ENCODE peak calls at places on chromosomes 3 and 15, in ten cellular contexts. One of them, this sample, is unnamed.

GRCh38 chr15:58110999-58111717 is 27.0 kb upstream of the AQP9 start:
- DNase-seq in gastrocnemius medialis: no peak
- DNase-seq in SK-N-SH: no peak
- DNase-seq in transverse colon: no peak
- DNase-seq in right cardiac atrium: no peak
- DNase-seq in cardiac fibroblast: no peak
- DNase-seq in coronary artery: no peak
- DNase-seq in aorta: no peak
- DNase-seq in breast epithelium: no peak
- DNase-seq in sigmoid colon: no peak
- DNase-seq in this sample: no peak

GRCh38 chr15:33500432-33500831 is 189.7 kb downstream of the RYR3 start:
- DNase-seq in coronary artery: no peak
- DNase-seq in breast epithelium: no peak
- DNase-seq in sigmoid colon: no peak
- DNase-seq in cardiac fibroblast: no peak
- DNase-seq in gastrocnemius medialis: no peak
- DNase-seq in right cardiac atrium: no peak
- DNase-seq in aorta: no peak
- DNase-seq in transverse colon: no peak
- DNase-seq in SK-N-SH: no peak
- DNase-seq in this sample: no peak

GRCh38 chr15:40266828-40267304 is 16.0 kb downstream of the ANKRD63 start:
- DNase-seq in right cardiac atrium: no peak
- DNase-seq in cardiac fibroblast: peak
- DNase-seq in aorta: peak
- DNase-seq in sigmoid colon: peak
- DNase-seq in SK-N-SH: no peak
- DNase-seq in gastrocnemius medialis: no peak
- DNase-seq in breast epithelium: peak
- DNase-seq in coronary artery: no peak
- DNase-seq in transverse colon: peak
- DNase-seq in this sample: no peak

GRCh38 chr15:84653584-84653909 is 536 bp downstream of the WDR73 start:
- DNase-seq in sigmoid colon: no peak
- DNase-seq in breast epithelium: no peak
- DNase-seq in SK-N-SH: peak
- DNase-seq in transverse colon: no peak
- DNase-seq in coronary artery: no peak
- DNase-seq in right cardiac atrium: no peak
- DNase-seq in aorta: no peak
- DNase-seq in cardiac fibroblast: no peak
- DNase-seq in gastrocnemius medialis: no peak
- DNase-seq in this sample: no peak

GRCh38 chr3:100518244-100518643 is 25.8 kb downstream of the TMEM45A start:
- DNase-seq in sigmoid colon: no peak
- DNase-seq in aorta: no peak
- DNase-seq in SK-N-SH: no peak
- DNase-seq in cardiac fibroblast: no peak
- DNase-seq in transverse colon: no peak
- DNase-seq in breast epithelium: no peak
- DNase-seq in right cardiac atrium: no peak
- DNase-seq in gastrocnemius medialis: no peak
- DNase-seq in coronary artery: no peak
- DNase-seq in this sample: no peak

GRCh38 chr15:31934821-31935220 is 95.5 kb upstream of the CHRNA7 start:
- DNase-seq in SK-N-SH: no peak
- DNase-seq in breast epithelium: no peak
- DNase-seq in transverse colon: no peak
- DNase-seq in gastrocnemius medialis: no peak
- DNase-seq in right cardiac atrium: no peak
- DNase-seq in cardiac fibroblast: no peak
- DNase-seq in sigmoid colon: no peak
- DNase-seq in aorta: no peak
- DNase-seq in coronary artery: no peak
- DNase-seq in this sample: no peak

GRCh38 chr15:91268510-91268909 is 168.5 kb downstream of the SV2B start:
- DNase-seq in cardiac fibroblast: no peak
- DNase-seq in gastrocnemius medialis: no peak
- DNase-seq in right cardiac atrium: no peak
- DNase-seq in sigmoid colon: no peak
- DNase-seq in SK-N-SH: peak
- DNase-seq in aorta: no peak
- DNase-seq in breast epithelium: no peak
- DNase-seq in transverse colon: no peak
- DNase-seq in coronary artery: no peak
- DNase-seq in this sample: no peak

GRCh38 chr3:108461641-108462040 is 48.8 kb downstream of the MYH15 start:
- DNase-seq in gastrocnemius medialis: no peak
- DNase-seq in transverse colon: no peak
- DNase-seq in aorta: no peak
- DNase-seq in SK-N-SH: no peak
- DNase-seq in cardiac fibroblast: peak
- DNase-seq in coronary artery: no peak
- DNase-seq in breast epithelium: no peak
- DNase-seq in right cardiac atrium: no peak
- DNase-seq in sigmoid colon: no peak
- DNase-seq in this sample: no peak

GRCh38 chr15:60421544-60421943 is 23.8 kb upstream of the ANXA2 start:
- DNase-seq in cardiac fibroblast: peak
- DNase-seq in breast epithelium: no peak
- DNase-seq in SK-N-SH: no peak
- DNase-seq in right cardiac atrium: no peak
- DNase-seq in aorta: no peak
- DNase-seq in gastrocnemius medialis: no peak
- DNase-seq in sigmoid colon: no peak
- DNase-seq in coronary artery: no peak
- DNase-seq in transverse colon: no peak
- DNase-seq in this sample: no peak

GRCh38 chr3:188562163-188562562 is 408.2 kb downstream of the LPP start:
- DNase-seq in sigmoid colon: no peak
- DNase-seq in gastrocnemius medialis: no peak
- DNase-seq in SK-N-SH: no peak
- DNase-seq in breast epithelium: no peak
- DNase-seq in aorta: no peak
- DNase-seq in right cardiac atrium: no peak
- DNase-seq in coronary artery: no peak
- DNase-seq in transverse colon: no peak
- DNase-seq in cardiac fibroblast: peak
- DNase-seq in this sample: no peak

GRCh38 chr3:188557230-188557629 is 403.3 kb downstream of the LPP start:
- DNase-seq in aorta: no peak
- DNase-seq in coronary artery: no peak
- DNase-seq in cardiac fibroblast: no peak
- DNase-seq in right cardiac atrium: no peak
- DNase-seq in breast epithelium: no peak
- DNase-seq in gastrocnemius medialis: no peak
- DNase-seq in SK-N-SH: no peak
- DNase-seq in sigmoid colon: no peak
- DNase-seq in transverse colon: no peak
- DNase-seq in this sample: no peak

GRCh38 chr3:188559856-188560255 is 405.9 kb downstream of the LPP start:
- DNase-seq in transverse colon: no peak
- DNase-seq in aorta: no peak
- DNase-seq in right cardiac atrium: no peak
- DNase-seq in sigmoid colon: no peak
- DNase-seq in breast epithelium: no peak
- DNase-seq in gastrocnemius medialis: no peak
- DNase-seq in cardiac fibroblast: no peak
- DNase-seq in SK-N-SH: no peak
- DNase-seq in coronary artery: no peak
- DNase-seq in this sample: no peak

GRCh38 chr3:188559069-188559410 is 405.1 kb downstream of the LPP start:
- DNase-seq in cardiac fibroblast: no peak
- DNase-seq in breast epithelium: no peak
- DNase-seq in transverse colon: no peak
- DNase-seq in gastrocnemius medialis: no peak
- DNase-seq in sigmoid colon: no peak
- DNase-seq in aorta: no peak
- DNase-seq in coronary artery: no peak
- DNase-seq in right cardiac atrium: no peak
- DNase-seq in SK-N-SH: no peak
- DNase-seq in this sample: no peak

DNA sequence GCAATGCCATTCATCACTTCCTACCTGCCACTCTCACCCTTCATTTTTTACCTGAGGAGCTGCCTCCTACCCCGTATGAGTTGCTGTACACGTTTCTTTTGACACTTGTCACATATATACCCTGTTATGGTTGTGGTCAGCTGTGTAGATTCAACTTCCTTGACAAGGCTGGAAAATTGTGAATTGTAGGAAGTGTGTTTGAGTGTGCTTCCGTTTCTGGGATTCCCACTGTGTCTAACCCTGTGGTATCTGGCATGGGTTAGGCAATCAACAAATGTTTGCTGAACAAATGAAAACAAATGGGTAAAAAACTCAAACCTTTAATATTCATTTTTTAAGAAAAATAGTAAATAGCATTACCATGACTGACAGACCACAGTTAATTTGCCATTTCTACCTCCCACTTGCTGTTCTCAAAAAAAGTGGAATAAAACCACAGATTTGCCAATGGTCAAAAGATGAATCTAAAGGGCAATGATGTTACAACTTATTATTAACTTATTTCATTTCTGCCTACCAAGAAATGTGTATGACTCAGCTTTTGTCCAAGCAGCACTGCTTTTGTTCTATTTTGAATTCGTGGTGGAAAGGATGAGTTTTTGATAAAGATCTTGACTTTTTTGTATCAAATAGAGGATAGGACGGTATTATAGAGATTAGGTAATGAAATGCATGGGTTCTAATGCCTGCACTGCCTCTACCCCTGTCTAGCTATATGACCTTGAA is 404.5 kb downstream of the LPP start:
- DNase-seq in gastrocnemius medialis: no peak
- DNase-seq in coronary artery: no peak
- DNase-seq in cardiac fibroblast: no peak
- DNase-seq in aorta: no peak
- DNase-seq in SK-N-SH: no peak
- DNase-seq in right cardiac atrium: no peak
- DNase-seq in breast epithelium: no peak
- DNase-seq in sigmoid colon: no peak
- DNase-seq in transverse colon: no peak
- DNase-seq in this sample: no peak
- H3K4me3 ChIP-seq in gastrocnemius medialis: no peak
- H3K4me3 ChIP-seq in coronary artery: no peak
- H3K4me3 ChIP-seq in cardiac fibroblast: no peak
- H3K4me3 ChIP-seq in aorta: no peak
- H3K4me3 ChIP-seq in SK-N-SH: no peak
- H3K4me3 ChIP-seq in right cardiac atrium: no peak
- H3K4me3 ChIP-seq in breast epithelium: no peak
- H3K4me3 ChIP-seq in sigmoid colon: no peak
- H3K4me3 ChIP-seq in transverse colon: no peak
- H3K4me3 ChIP-seq in this sample: no peak

DNA sequence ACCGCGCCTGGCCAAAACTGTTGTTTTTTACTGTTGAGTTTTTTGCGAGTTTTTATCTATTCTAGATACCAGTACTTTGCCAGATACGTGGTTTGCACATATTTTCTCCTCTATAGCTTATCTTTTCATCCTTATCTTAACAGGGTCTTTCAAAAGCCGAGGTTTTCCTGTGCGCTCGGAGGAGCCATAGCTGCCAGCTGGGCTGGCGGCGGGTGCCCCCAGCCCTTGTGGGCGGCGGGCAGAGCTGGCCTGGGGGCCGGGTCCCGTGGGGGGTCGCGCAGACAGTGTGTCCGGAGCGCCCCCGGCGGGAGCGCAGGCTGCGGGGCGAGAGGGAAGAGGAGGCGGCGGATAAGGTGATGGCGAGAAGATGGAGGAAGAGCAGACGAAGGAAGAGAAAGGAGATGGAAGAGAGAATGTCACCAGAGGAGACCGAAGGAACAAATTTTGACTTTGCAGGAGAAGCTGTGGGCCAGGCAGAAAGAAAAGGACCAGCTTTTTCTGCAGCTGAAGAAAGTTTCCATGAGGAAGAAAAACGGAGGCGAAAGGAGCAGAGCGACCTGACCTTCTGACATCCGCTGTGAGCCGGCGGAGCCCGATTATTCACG is 11.0 kb upstream of the EIF4A2 start:
- DNase-seq in breast epithelium: no peak
- DNase-seq in coronary artery: no peak
- DNase-seq in right cardiac atrium: peak
- DNase-seq in aorta: no peak
- DNase-seq in gastrocnemius medialis: no peak
- DNase-seq in SK-N-SH: peak
- DNase-seq in transverse colon: no peak
- DNase-seq in cardiac fibroblast: no peak
- DNase-seq in sigmoid colon: no peak
- DNase-seq in this sample: no peak
- H3K4me3 ChIP-seq in breast epithelium: peak
- H3K4me3 ChIP-seq in coronary artery: peak
- H3K4me3 ChIP-seq in right cardiac atrium: peak
- H3K4me3 ChIP-seq in aorta: peak
- H3K4me3 ChIP-seq in gastrocnemius medialis: peak
- H3K4me3 ChIP-seq in SK-N-SH: no peak
- H3K4me3 ChIP-seq in transverse colon: peak
- H3K4me3 ChIP-seq in cardiac fibroblast: peak
- H3K4me3 ChIP-seq in sigmoid colon: peak
- H3K4me3 ChIP-seq in this sample: no peak

DNA sequence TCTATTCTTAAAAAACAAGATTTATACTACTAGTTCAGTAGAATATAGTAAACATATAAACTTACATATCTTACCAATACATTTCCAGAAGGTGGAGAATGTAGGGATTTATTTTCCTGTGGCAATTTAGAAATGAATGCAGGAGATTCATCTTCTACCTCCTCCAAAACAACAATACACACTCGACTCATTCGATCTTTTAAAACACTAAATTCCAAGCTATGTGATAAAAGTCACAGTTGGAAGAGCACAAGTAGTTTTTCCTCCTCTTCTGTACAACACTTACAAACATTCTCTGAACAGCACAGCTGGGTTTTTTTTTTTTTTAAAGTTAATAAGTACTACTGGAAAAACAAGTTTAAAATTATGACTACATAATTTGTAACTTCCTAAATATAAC is 1.4 kb downstream of the ANKRD28 start:
- DNase-seq in right cardiac atrium: no peak
- DNase-seq in gastrocnemius medialis: no peak
- DNase-seq in SK-N-SH: no peak
- DNase-seq in cardiac fibroblast: no peak
- DNase-seq in breast epithelium: no peak
- DNase-seq in transverse colon: no peak
- DNase-seq in coronary artery: no peak
- DNase-seq in aorta: no peak
- DNase-seq in sigmoid colon: no peak
- DNase-seq in this sample: no peak
- H3K4me3 ChIP-seq in right cardiac atrium: peak
- H3K4me3 ChIP-seq in gastrocnemius medialis: peak
- H3K4me3 ChIP-seq in SK-N-SH: peak
- H3K4me3 ChIP-seq in cardiac fibroblast: peak
- H3K4me3 ChIP-seq in breast epithelium: peak
- H3K4me3 ChIP-seq in transverse colon: peak
- H3K4me3 ChIP-seq in coronary artery: peak
- H3K4me3 ChIP-seq in aorta: peak
- H3K4me3 ChIP-seq in sigmoid colon: peak
- H3K4me3 ChIP-seq in this sample: peak

DNA sequence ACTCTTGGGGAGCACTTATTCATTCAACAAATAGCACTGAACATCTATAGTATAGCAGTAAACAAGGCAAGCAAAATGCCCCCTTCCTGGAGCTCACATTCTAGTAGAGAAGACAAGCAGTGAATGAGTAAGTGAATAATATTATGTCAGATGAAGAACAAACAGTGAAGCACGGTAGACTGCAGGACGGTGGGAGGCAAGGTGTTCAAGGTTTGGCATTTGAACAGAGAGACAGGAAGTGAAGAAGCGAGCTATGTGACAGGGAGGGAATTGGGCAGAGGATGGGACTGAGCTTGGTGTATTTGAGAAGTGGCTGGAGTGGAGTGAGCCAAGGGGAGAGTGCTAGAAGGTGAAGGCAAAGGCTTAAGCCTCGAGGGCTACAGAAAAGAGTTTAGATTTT is 1.4 kb downstream of the CRELD1 start:
- DNase-seq in transverse colon: no peak
- DNase-seq in gastrocnemius medialis: no peak
- DNase-seq in SK-N-SH: no peak
- DNase-seq in right cardiac atrium: no peak
- DNase-seq in breast epithelium: no peak
- DNase-seq in coronary artery: no peak
- DNase-seq in aorta: no peak
- DNase-seq in sigmoid colon: no peak
- DNase-seq in cardiac fibroblast: no peak
- DNase-seq in this sample: no peak
- H3K4me3 ChIP-seq in transverse colon: no peak
- H3K4me3 ChIP-seq in gastrocnemius medialis: no peak
- H3K4me3 ChIP-seq in SK-N-SH: peak
- H3K4me3 ChIP-seq in right cardiac atrium: peak
- H3K4me3 ChIP-seq in breast epithelium: peak
- H3K4me3 ChIP-seq in coronary artery: peak
- H3K4me3 ChIP-seq in aorta: no peak
- H3K4me3 ChIP-seq in sigmoid colon: peak
- H3K4me3 ChIP-seq in cardiac fibroblast: peak
- H3K4me3 ChIP-seq in this sample: peak

This sample was measured in LNCaP clone FGC.